ENCODE peak calls at places on chromosome 14, in ten cellular contexts. F is psoas muscle, D is HepG2, H is RWPE2, Y is AG04450, N is cardiac muscle cell, P is keratinocyte, U is tibial artery, I is GM23338, Q is lower lobe of right lung. R is an unnamed sample.

GRCh38 chr14:75487155-75487671 is 35.1 kb upstream of the BATF start:
- DNase-seq in F (no peak), D (no peak), H (no peak), Y (no peak), N (no peak), P (peak), U (no peak), I (no peak), Q (no peak), R (peak)

GRCh38 chr14:69252851-69253250 is 7.1 kb upstream of the GALNT16 start:
- DNase-seq in F (no peak), D (no peak), H (no peak), Y (no peak), N (no peak), P (no peak), U (no peak), I (no peak), Q (no peak), R (no peak)

GRCh38 chr14:39083127-39083526 is 19.9 kb downstream of the SEC23A start:
- DNase-seq in F (no peak), D (no peak), H (no peak), Y (no peak), N (no peak), P (no peak), U (no peak), I (no peak), Q (no peak), R (no peak)

GRCh38 chr14:64721391-64721791 is 17.2 kb downstream of the PLEKHG3 start:
- DNase-seq in F (peak), D (no peak), H (peak), Y (no peak), N (peak), P (no peak), U (peak), I (no peak), Q (no peak), R (peak)

GRCh38 chr14:39859314-39859713 is 427.1 kb upstream of the FBXO33 start:
- DNase-seq in F (no peak), D (no peak), H (no peak), Y (no peak), N (no peak), P (no peak), U (no peak), I (no peak), Q (no peak), R (no peak)

GRCh38 chr14:89252887-89253532 is 164.0 kb downstream of the FOXN3 start:
- DNase-seq in F (peak), D (no peak), H (no peak), Y (no peak), N (peak), P (no peak), U (peak), I (peak), Q (no peak), R (peak)

GRCh38 chr14:47277703-47278102 is 397.7 kb downstream of the MDGA2 start:
- DNase-seq in F (no peak), D (no peak), H (no peak), Y (no peak), N (peak), P (no peak), U (no peak), I (peak), Q (no peak), R (no peak)

GRCh38 chr14:96263347-96264199 is 7.6 kb downstream of the BDKRB1 start:
- DNase-seq in F (no peak), D (no peak), H (no peak), Y (no peak), N (peak), P (no peak), U (no peak), I (no peak), Q (no peak), R (no peak)

GRCh38 chr14:104450811-104451401 is 128.7 kb upstream of the C14orf180 start:
- DNase-seq in F (no peak), D (no peak), H (no peak), Y (no peak), N (no peak), P (no peak), U (no peak), I (no peak), Q (no peak), R (peak)

GRCh38 chr14:40122978-40123648 is 690.9 kb upstream of the FBXO33 start:
- DNase-seq in F (no peak), D (no peak), H (no peak), Y (no peak), N (peak), P (no peak), U (no peak), I (no peak), Q (no peak), R (no peak)

GRCh38 chr14:76965232-76965631 is 63.3 kb downstream of the IRF2BPL start:
- DNase-seq in F (no peak), D (no peak), H (no peak), Y (no peak), N (no peak), P (no peak), U (no peak), I (no peak), Q (no peak), R (no peak)

GRCh38 chr14:54175298-54175942 is 218.8 kb upstream of the BMP4 start:
- DNase-seq in F (no peak), D (peak), H (no peak), Y (peak), N (peak), P (no peak), U (peak), I (peak), Q (no peak), R (no peak)

GRCh38 chr14:101130861-101131260 is 227.3 kb upstream of the RTL1 start:
- DNase-seq in F (no peak), D (no peak), H (no peak), Y (no peak), N (no peak), P (no peak), U (no peak), I (no peak), Q (peak), R (no peak)

GRCh38 chr14:33229269-33229924 is 290.7 kb downstream of the NPAS3 start:
- DNase-seq in F (no peak), D (no peak), H (no peak), Y (no peak), N (peak), P (no peak), U (no peak), I (no peak), Q (no peak), R (no peak)

GRCh38 chr14:51884086-51884927 is 23.9 kb downstream of the GNG2 start:
- DNase-seq in F (no peak), D (no peak), H (no peak), Y (peak), N (peak), P (no peak), U (no peak), I (no peak), Q (no peak), R (no peak)

GRCh38 chr14:94701854-94702370 is 68.0 kb downstream of the GSC start:
- DNase-seq in F (no peak), D (no peak), H (no peak), Y (no peak), N (no peak), P (no peak), U (no peak), I (no peak), Q (no peak), R (no peak)

GRCh38 chr14:20138520-20138919 is at the start of gene OR4N5:
- DNase-seq in F (no peak), D (no peak), H (no peak), Y (no peak), N (no peak), P (no peak), U (no peak), I (no peak), Q (no peak), R (no peak)

GRCh38 chr14:50795127-50795526 is 35.8 kb downstream of the NIN start:
- DNase-seq in F (no peak), D (no peak), H (no peak), Y (no peak), N (no peak), P (no peak), U (no peak), I (no peak), Q (no peak), R (no peak)

GRCh38 chr14:52042371-52043037 is 26.4 kb downstream of the NID2 start:
- DNase-seq in F (no peak), D (no peak), H (no peak), Y (no peak), N (no peak), P (no peak), U (no peak), I (no peak), Q (no peak), R (no peak)

GRCh38 chr14:105879867-105880561 is 353.6 kb downstream of the TMEM121 start:
- DNase-seq in F (no peak), D (no peak), H (peak), Y (no peak), N (no peak), P (no peak), U (peak), I (no peak), Q (peak), R (peak)

GRCh38 chr14:96055065-96055752 is 16.0 kb downstream of the C14orf132 start:
- DNase-seq in F (no peak), D (no peak), H (no peak), Y (no peak), N (peak), P (no peak), U (peak), I (no peak), Q (no peak), R (no peak)

GRCh38 chr14:23538785-23539184 is 12.8 kb downstream of the ZFHX2 start:
- DNase-seq in F (no peak), D (no peak), H (no peak), Y (no peak), N (peak), P (no peak), U (no peak), I (peak), Q (no peak), R (no peak)

GRCh38 chr14:55446833-55447232 is 6.4 kb upstream of the TBPL2 start:
- DNase-seq in F (no peak), D (no peak), H (no peak), Y (peak), N (peak), P (no peak), U (no peak), I (no peak), Q (no peak), R (no peak)

GRCh38 chr14:75854247-75854799 is 127.5 kb downstream of the TGFB3 start:
- DNase-seq in F (no peak), D (no peak), H (no peak), Y (no peak), N (no peak), P (no peak), U (no peak), I (no peak), Q (no peak), R (no peak)

GRCh38 chr14:68390731-68391130 is 402.1 kb downstream of the ZFP36L1 start:
- DNase-seq in F (no peak), D (no peak), H (no peak), Y (no peak), N (no peak), P (no peak), U (no peak), I (no peak), Q (no peak), R (no peak)

GRCh38 chr14:102729268-102729667 is 48.0 kb upstream of the TRAF3 start:
- DNase-seq in F (no peak), D (no peak), H (no peak), Y (no peak), N (no peak), P (no peak), U (no peak), I (no peak), Q (no peak), R (no peak)

GRCh38 chr14:23185046-23185445 is 1.6 kb upstream of the SLC7A8 start:
- DNase-seq in F (no peak), D (no peak), H (no peak), Y (no peak), N (no peak), P (no peak), U (no peak), I (no peak), Q (no peak), R (no peak)

GRCh38 chr14:35865611-35866010 is 39.5 kb downstream of the BRMS1L start:
- DNase-seq in F (no peak), D (no peak), H (no peak), Y (no peak), N (no peak), P (no peak), U (no peak), I (no peak), Q (no peak), R (no peak)

GRCh38 chr14:69317392-69317755 is 57.4 kb downstream of the GALNT16 start:
- DNase-seq in F (no peak), D (no peak), H (no peak), Y (no peak), N (no peak), P (no peak), U (no peak), I (no peak), Q (no peak), R (no peak)

GRCh38 chr14:67918838-67919237 is 99.3 kb downstream of the RAD51B start:
- DNase-seq in F (no peak), D (no peak), H (no peak), Y (no peak), N (no peak), P (no peak), U (no peak), I (no peak), Q (no peak), R (no peak)

GRCh38 chr14:103683139-103683538 is 32.1 kb downstream of the XRCC3 start:
- DNase-seq in F (no peak), D (no peak), H (no peak), Y (no peak), N (no peak), P (no peak), U (no peak), I (no peak), Q (no peak), R (no peak)

GRCh38 chr14:59200214-59200613 is 11.7 kb downstream of the DAAM1 start:
- DNase-seq in F (no peak), D (no peak), H (no peak), Y (no peak), N (no peak), P (no peak), U (no peak), I (no peak), Q (no peak), R (no peak)

GRCh38 chr14:59199205-59199604 is 10.7 kb downstream of the DAAM1 start:
- DNase-seq in F (no peak), D (no peak), H (no peak), Y (no peak), N (no peak), P (no peak), U (no peak), I (no peak), Q (no peak), R (no peak)

GRCh38 chr14:59202031-59202430 is 13.6 kb downstream of the DAAM1 start:
- DNase-seq in F (no peak), D (no peak), H (no peak), Y (no peak), N (no peak), P (no peak), U (no peak), I (no peak), Q (no peak), R (no peak)

GRCh38 chr14:59197695-59198262 is 9.3 kb downstream of the DAAM1 start:
- DNase-seq in F (no peak), D (no peak), H (no peak), Y (no peak), N (peak), P (no peak), U (no peak), I (no peak), Q (no peak), R (no peak)

DNA sequence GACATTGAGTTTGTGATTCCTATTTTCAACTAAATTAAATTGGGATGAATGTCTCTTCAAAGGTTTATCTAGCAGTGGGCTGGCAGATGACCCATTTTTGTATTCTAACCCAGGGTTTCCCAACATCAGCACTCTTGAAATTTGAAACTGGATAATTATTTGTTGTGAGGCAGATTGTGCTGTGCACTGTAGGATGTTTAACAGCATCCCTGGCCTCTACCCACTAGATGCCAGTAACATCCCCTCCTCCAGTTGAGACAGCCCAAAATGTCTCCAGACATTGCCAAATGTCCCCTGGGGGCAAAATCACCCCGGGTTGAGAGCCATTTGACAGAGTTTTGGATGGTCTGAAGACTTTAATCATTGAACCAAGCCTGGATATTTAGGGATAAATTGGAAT is 11.1 kb downstream of the DAAM1 start:
- DNase-seq in F (no peak), D (no peak), H (no peak), Y (no peak), N (no peak), P (no peak), U (no peak), I (no peak), Q (no peak), R (no peak)
- TF ChIP-seq CTCF in F (no peak), D (no peak), H (peak), Y (no peak), N (no peak), P (no peak), U (no peak), I (no peak), Q (no peak), R (no peak)

GRCh38 chr14:90674043-90674670 is 142.1 kb downstream of the TTC7B start:
- DNase-seq in F (peak), D (no peak), H (no peak), Y (no peak), N (no peak), P (no peak), U (no peak), I (no peak), Q (no peak), R (no peak)

GRCh38 chr14:90676356-90676755 is 139.9 kb downstream of the TTC7B start:
- DNase-seq in F (no peak), D (no peak), H (no peak), Y (no peak), N (no peak), P (no peak), U (no peak), I (no peak), Q (no peak), R (no peak)

GRCh38 chr14:90676859-90677258 is 139.4 kb downstream of the TTC7B start:
- DNase-seq in F (no peak), D (no peak), H (no peak), Y (no peak), N (peak), P (no peak), U (no peak), I (no peak), Q (no peak), R (no peak)

GRCh38 chr14:90674716-90675115 is 141.5 kb downstream of the TTC7B start:
- DNase-seq in F (no peak), D (no peak), H (no peak), Y (no peak), N (no peak), P (no peak), U (no peak), I (no peak), Q (no peak), R (no peak)

GRCh38 chr14:90675399-90675798 is 140.8 kb downstream of the TTC7B start:
- DNase-seq in F (peak), D (no peak), H (no peak), Y (no peak), N (peak), P (no peak), U (peak), I (no peak), Q (no peak), R (peak)
- H3K27ac ChIP-seq in F (peak), D (no peak), H (no peak), Y (peak), N (no peak), P (no peak), U (peak), I (no peak), Q (no peak), R (peak)

GRCh38 chr14:61749264-61749663 is 13.0 kb upstream of the SNAPC1 start:
- DNase-seq in F (no peak), D (no peak), H (no peak), Y (no peak), N (peak), P (no peak), U (no peak), I (no peak), Q (no peak), R (no peak)
- H3K4me3 ChIP-seq in F (peak), D (no peak), H (peak), Y (peak), N (peak), P (no peak), U (no peak), I (peak), Q (peak), R (no peak)

GRCh38 chr14:66396165-66396564 is 90.0 kb upstream of the CCDC196 start:
- DNase-seq in F (no peak), D (no peak), H (no peak), Y (no peak), N (no peak), P (no peak), U (no peak), I (no peak), Q (no peak), R (no peak)

GRCh38 chr14:66398437-66398836 is 87.7 kb upstream of the CCDC196 start:
- DNase-seq in F (no peak), D (no peak), H (no peak), Y (no peak), N (no peak), P (no peak), U (no peak), I (no peak), Q (no peak), R (no peak)

GRCh38 chr14:66395300-66395699 is 90.9 kb upstream of the CCDC196 start:
- DNase-seq in F (no peak), D (no peak), H (no peak), Y (no peak), N (no peak), P (no peak), U (no peak), I (peak), Q (no peak), R (no peak)
- TF ChIP-seq CTCF in F (no peak), D (no peak), H (peak), Y (no peak), N (no peak), P (no peak), U (no peak), I (peak), Q (no peak), R (no peak)